ENCODE peak calls at places on chromosomes 3 and 15, in ten cellular contexts. S, H, M, C, G, R, P, I, B and V are unnamed samples.

GRCh38 chr3:81823086-81823485 is 61.6 kb upstream of the GBE1 start:
- DNase-seq in B (no peak), G (no peak), H (no peak), I (no peak), M (no peak), S (no peak), P (no peak), C (no peak), R (no peak), V (no peak)

GRCh38 chr3:129226374-129226773 is 23.0 kb upstream of the COPG1 start:
- DNase-seq in C (peak; percentile 65), I (peak; percentile 64), S (peak; percentile 38), G (peak; percentile 85), M (peak; percentile 34), B (peak; percentile 97), R (peak; percentile 41), H (peak; percentile 56), P (peak; percentile 81), V (peak; percentile 38)

GRCh38 chr3:25463850-25464418 is 35.9 kb downstream of the RARB start:
- DNase-seq in B (no peak), G (no peak), M (no peak), S (no peak), C (no peak), R (no peak), P (no peak), I (no peak), H (no peak), V (no peak)

GRCh38 chr3:134338201-134338512 is 36.1 kb downstream of the AMOTL2 start:
- DNase-seq in H (no peak), M (no peak), I (no peak), B (no peak), R (no peak), C (no peak), S (no peak), P (no peak), G (no peak), V (no peak)

GRCh38 chr15:29815000-29815704 is 7.1 kb downstream of the TJP1 start:
- DNase-seq in C (no peak), S (peak; percentile 46), M (no peak), G (no peak), B (no peak), R (no peak), I (no peak), H (no peak), P (no peak), V (no peak)

GRCh38 chr3:127764301-127764700 is 58.0 kb downstream of the MGLL start:
- DNase-seq in I (no peak), B (no peak), R (no peak), G (no peak), H (no peak), S (no peak), P (no peak), M (no peak), C (no peak), V (no peak)

GRCh38 chr3:172965256-172965655 is 175.8 kb downstream of the SPATA16 start:
- DNase-seq in I (no peak), H (no peak), B (peak; percentile 24), P (peak; percentile 10), M (no peak), G (no peak), S (no peak), R (no peak), C (no peak), V (no peak)

GRCh38 chr3:37779289-37780152 is 82.2 kb upstream of the CTDSPL start:
- DNase-seq in S (peak; percentile 60), P (peak; percentile 90), G (no peak), R (no peak), H (peak; percentile 2), I (no peak), M (peak; percentile 69), B (peak; percentile 58), C (no peak), V (peak; percentile 71)

GRCh38 chr3:95154775-95155174 is 1091.9 kb downstream of the NSUN3 start:
- DNase-seq in P (no peak), C (no peak), R (no peak), B (no peak), S (no peak), M (no peak), G (no peak), H (no peak), I (no peak), V (no peak)

GRCh38 chr3:42204867-42205599 is 61.0 kb downstream of the CCK start:
- DNase-seq in P (no peak), G (no peak), M (no peak), S (no peak), I (no peak), B (no peak), R (no peak), C (no peak), H (no peak), V (no peak)

GRCh38 chr15:48550822-48551525 is 94.5 kb downstream of the FBN1 start:
- DNase-seq in B (no peak), I (no peak), P (no peak), H (no peak), S (no peak), C (no peak), M (no peak), G (no peak), R (no peak), V (no peak)

GRCh38 chr3:2595486-2595885 is 496.8 kb downstream of the CNTN4 start:
- DNase-seq in R (no peak), C (no peak), S (no peak), H (no peak), G (no peak), P (no peak), I (no peak), B (no peak), M (no peak), V (peak; percentile 7)

GRCh38 chr3:114214542-114215341 is 22.6 kb downstream of the ZNF80 start:
- DNase-seq in M (no peak), G (no peak), I (no peak), C (no peak), S (no peak), R (no peak), B (no peak), P (no peak), H (no peak), V (no peak)

GRCh38 chr3:105885261-105885660 is 16.4 kb upstream of the CBLB start:
- DNase-seq in P (no peak), S (no peak), H (no peak), B (no peak), C (no peak), R (no peak), M (no peak), G (no peak), I (no peak), V (no peak)

GRCh38 chr15:22918596-22919140 is 61.5 kb downstream of the CYFIP1 start:
- DNase-seq in S (no peak), C (no peak), P (no peak), H (no peak), G (no peak), B (no peak), M (no peak), R (no peak), I (no peak), V (no peak)

GRCh38 chr3:131282967-131283366 is 98.6 kb upstream of the NUDT16 start:
- DNase-seq in B (no peak), C (no peak), S (no peak), H (no peak), P (no peak), I (no peak), G (no peak), M (no peak), R (no peak), V (no peak)

DNA sequence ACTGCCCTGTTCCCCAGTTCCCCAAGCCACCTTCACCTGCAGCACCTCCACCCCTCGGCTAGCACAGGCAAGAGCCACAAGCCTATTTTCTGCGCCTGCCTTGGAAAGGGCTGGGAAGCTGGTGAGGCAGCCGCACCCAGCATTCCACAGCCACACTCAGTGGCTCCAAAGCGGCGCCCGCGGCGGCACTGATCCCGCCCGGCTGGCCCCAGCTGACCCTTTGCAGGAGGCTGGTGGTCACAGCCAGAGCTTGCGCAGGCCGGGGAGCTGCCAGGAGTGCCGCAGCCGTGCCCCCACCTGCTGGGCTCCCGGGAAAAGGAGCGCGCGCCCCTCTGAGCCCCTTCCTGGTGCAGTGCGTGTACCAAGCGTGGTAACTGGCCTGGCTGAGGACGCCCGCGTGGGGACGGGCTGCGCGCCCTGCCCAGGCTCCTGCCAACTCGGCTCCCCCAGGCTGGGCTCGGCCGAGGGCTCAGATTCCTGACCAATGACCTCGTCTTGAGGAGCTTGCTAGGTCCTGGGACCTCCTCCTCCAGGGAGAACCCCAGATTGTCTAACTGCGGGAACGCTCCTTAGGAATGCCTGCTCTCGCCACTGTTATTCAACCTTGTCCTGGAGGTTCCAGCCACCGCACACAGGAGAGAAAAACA is 13.3 kb downstream of the GRAMD2A start:
- DNase-seq in G (peak; percentile 26), M (peak; percentile 80), S (peak; percentile 93), H (peak; percentile 76), B (no peak), P (peak; percentile 39), R (no peak), C (peak; percentile 63), I (no peak), V (peak; percentile 62)
- H3K4me3 ChIP-seq in G (peak overlapping the region; percentile 59), M (peak overlapping the region; percentile 8), S (no peak overlapping the region), H (no peak overlapping the region), B (no peak overlapping the region), P (no peak overlapping the region), R (no peak overlapping the region), C (peak overlapping the region; percentile 36), I (peak overlapping the region; percentile 30), V (peak overlapping the region; percentile 54)

GRCh38 chr3:194756460-194757355 is 71.0 kb downstream of the FAM43A start:
- DNase-seq in M (peak; percentile 57), S (no peak), H (no peak), P (no peak), C (no peak), G (peak; percentile 32), R (no peak), B (no peak), I (no peak), V (peak; percentile 22)
- H3K36me3 ChIP-seq in M (no peaks in the 10 kb centered on the region), S (no peaks in the 10 kb centered on the region), H (no peaks in the 10 kb centered on the region), P (no peaks in the 10 kb centered on the region), C (no peaks in the 10 kb centered on the region), G (no peaks in the 10 kb centered on the region), R (no peaks in the 10 kb centered on the region), B (no peaks in the 10 kb centered on the region), I (no peaks in the 10 kb centered on the region), V (no peaks in the 10 kb centered on the region)

DNA sequence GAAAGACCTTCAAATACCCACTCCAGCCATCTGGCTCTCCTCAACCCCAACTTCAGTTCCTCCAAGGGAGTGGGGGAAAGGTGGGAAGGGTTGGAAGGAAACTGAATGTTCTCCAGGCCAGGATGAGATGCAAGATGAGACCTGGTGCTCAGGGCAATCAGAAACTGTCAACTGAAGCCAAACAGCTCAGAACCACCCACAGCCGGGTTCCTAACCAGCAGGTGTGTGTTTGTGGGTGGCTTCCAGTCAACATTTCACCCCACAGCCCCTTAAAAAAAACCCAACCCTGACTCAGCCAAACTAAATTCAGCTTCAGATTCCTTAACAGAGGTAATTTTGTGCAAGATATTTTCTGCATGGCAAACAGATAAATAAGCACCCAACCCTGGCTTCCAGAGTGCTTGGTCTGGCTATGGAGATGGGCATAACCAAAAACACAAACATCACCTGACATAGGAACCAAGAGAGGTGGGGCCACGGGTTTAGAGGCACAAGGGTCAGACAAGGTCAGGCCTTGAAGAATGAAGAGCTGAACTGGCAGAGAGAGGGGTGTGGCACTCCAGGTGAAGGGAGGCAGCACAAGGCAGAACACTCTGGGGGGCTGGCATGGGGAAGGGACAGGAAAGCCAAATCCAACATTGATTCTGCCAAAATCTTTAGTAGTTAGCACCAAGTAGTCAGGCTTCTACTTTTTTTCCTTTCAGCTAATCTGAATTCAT is 34.7 kb downstream of the ZNF445 start:
- DNase-seq in S (no peak), I (no peak), B (no peak), G (no peak), H (no peak), C (no peak), R (no peak), P (no peak), M (no peak), V (no peak)
- H3K27ac ChIP-seq in S (no peak overlapping the region), I (no peak overlapping the region), B (no peak overlapping the region), G (no peak overlapping the region), H (no peak overlapping the region), C (peak overlapping the region; percentile 94), R (no peak overlapping the region), P (no peak overlapping the region), M (no peak overlapping the region), V (no peak overlapping the region)

GRCh38 chr3:185825379-185825638 is 467 bp upstream of the IGF2BP2 start:
- DNase-seq in S (no peak), G (no peak), M (peak; percentile 81), I (no peak), B (no peak), R (no peak), C (no peak), P (no peak), H (no peak), V (no peak)
- H3K4me3 ChIP-seq in S (peak overlapping the region; percentile 48), G (peak overlapping the region; percentile 88), M (peak overlapping the region; percentile 72), I (peak overlapping the region; percentile 77), B (peak overlapping the region; percentile 68), R (peak overlapping the region; percentile 56), C (peak overlapping the region; percentile 71), P (peak overlapping the region; percentile 94), H (peak overlapping the region; percentile 64), V (peak overlapping the region; percentile 94)